ENCODE peak calls at places on chromosomes 1 and 21, in six cellular contexts. Q, A, F, J, E and H are unnamed samples.

GRCh38 chr1:46544561-46545240 is 6.7 kb downstream of the KNCN start:
- DNase-seq in Q (no peak), E (no peak), A (no peak), F (no peak), J (peak; percentile 78), H (no peak)

GRCh38 chr1:6111571-6111970 is 65.9 kb downstream of the KCNAB2 start:
- DNase-seq in E (no peak), A (no peak), Q (no peak), J (no peak), F (no peak), H (peak; percentile 94)

GRCh38 chr1:172946814-172947507 is 103.8 kb downstream of the TNFSF18 start:
- DNase-seq in E (no peak), J (no peak), Q (no peak), A (no peak), F (peak; percentile 31), H (no peak)

GRCh38 chr1:154350383-154350782 is 25.1 kb downstream of the ATP8B2 start:
- DNase-seq in E (no peak), F (no peak), J (no peak), A (no peak), Q (no peak), H (no peak)

GRCh38 chr1:194043984-194044755 is 857.8 kb upstream of the B3GALT2 start:
- DNase-seq in F (no peak), J (no peak), A (no peak), Q (no peak), E (no peak), H (no peak)

GRCh38 chr1:35386290-35386689 is 117.8 kb downstream of the ZMYM4 start:
- DNase-seq in F (no peak), Q (no peak), E (no peak), A (no peak), J (no peak), H (no peak)

GRCh38 chr1:31702836-31703404 is 897 bp downstream of the COL16A1 start:
- DNase-seq in J (no peak), A (no peak), F (no peak), E (no peak), Q (no peak), H (peak; percentile 49)

GRCh38 chr1:48066951-48067350 is 69.8 kb upstream of the TRABD2B start:
- DNase-seq in J (no peak), E (no peak), A (no peak), Q (no peak), F (no peak), H (no peak)

GRCh38 chr21:31922881-31923280 is 50.1 kb downstream of the HUNK start:
- DNase-seq in F (peak; percentile 9), E (no peak), J (no peak), A (no peak), Q (no peak), H (no peak)

GRCh38 chr1:241622708-241623107 is 17.5 kb downstream of the CHML start:
- DNase-seq in Q (no peak), F (no peak), J (no peak), E (no peak), A (no peak), H (no peak)

GRCh38 chr21:14995695-14996490 is 68.9 kb downstream of the NRIP1 start:
- DNase-seq in A (no peak), F (peak; percentile 14), J (no peak), E (no peak), Q (no peak), H (no peak)

GRCh38 chr1:60965280-60965854 is 117.0 kb upstream of the NFIA start:
- DNase-seq in E (no peak), F (no peak), Q (no peak), A (no peak), J (no peak), H (no peak)

GRCh38 chr1:59672851-59673574 is 141.7 kb upstream of the HOOK1 start:
- DNase-seq in Q (peak; percentile 63), A (no peak), E (no peak), F (peak; percentile 44), J (no peak), H (no peak)

GRCh38 chr1:25502957-25503356 is 40.4 kb upstream of the LDLRAP1 start:
- DNase-seq in A (peak; percentile 38), F (no peak), E (no peak), J (no peak), Q (no peak), H (no peak)

GRCh38 chr1:8133657-8134430 is 107.7 kb upstream of the ERRFI1 start:
- DNase-seq in E (no peak), A (no peak), Q (peak; percentile 53), F (no peak), J (no peak), H (no peak)

GRCh38 chr21:38506606-38507331 is 8.5 kb upstream of the ERG start:
- DNase-seq in A (no peak), J (no peak), F (no peak), E (no peak), Q (no peak), H (no peak)

GRCh38 chr1:39036678-39037077 is 10.5 kb downstream of the NDUFS5 start:
- DNase-seq in E (no peak), J (no peak), A (no peak), F (no peak), Q (no peak), H (no peak)

DNA sequence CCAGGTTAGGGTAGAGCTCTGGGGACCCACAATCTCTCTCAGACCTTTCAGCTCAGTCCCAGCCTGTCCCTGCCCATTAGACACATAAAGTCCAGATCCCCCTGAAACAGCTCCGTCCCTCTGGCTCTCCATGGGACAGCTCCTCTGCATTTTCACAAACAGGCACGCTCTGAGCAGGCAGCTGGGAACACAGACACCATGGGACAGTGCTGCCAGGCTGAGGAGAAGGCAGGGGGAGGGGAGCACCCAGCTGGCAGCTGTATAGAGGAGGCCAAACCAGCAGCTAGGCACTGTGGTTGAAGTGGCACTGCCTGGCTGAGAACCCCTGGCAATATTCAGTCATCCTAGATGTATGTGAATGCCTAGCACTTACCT is 2.0 kb downstream of the TMEM63A start:
- DNase-seq in F (no peak), A (no peak), J (no peak), Q (no peak), E (no peak), H (peak; percentile 55)
- TF ChIP-seq MAX in F (no peak), A (no peak), J (no peak), Q (no peak), E (no peak), H (no peak)

DNA sequence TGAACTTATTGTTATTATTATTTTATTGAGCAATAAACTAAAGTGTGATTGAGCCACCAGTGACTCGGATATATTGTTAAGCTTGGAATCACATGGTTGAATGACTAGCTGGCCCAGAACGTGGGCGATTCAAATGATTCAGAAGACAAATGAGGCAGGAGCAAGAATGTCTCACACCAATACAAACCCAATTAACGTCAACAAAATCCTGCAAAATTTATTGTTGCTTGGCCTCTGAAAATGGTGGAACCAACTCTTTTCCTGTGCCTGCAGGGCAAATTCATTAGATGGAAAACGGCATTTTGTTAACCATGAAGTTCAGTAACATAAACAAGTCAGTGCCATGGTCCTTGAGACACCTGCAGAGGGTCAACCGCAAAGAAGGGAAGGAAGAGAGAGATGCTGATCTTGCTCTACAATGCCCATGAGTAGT is 482.0 kb downstream of the SETD4 start:
- DNase-seq in Q (no peak), F (no peak), E (no peak), J (no peak), A (no peak), H (no peak)
- TF ChIP-seq CHD2 in Q (no peak), F (no peak), E (no peak), J (no peak), A (no peak), H (no peak)

GRCh38 chr1:53979712-53980450 is 33.7 kb downstream of the LRRC42 start:
- DNase-seq in Q (no peak), J (peak; percentile 12), F (no peak), E (no peak), A (no peak), H (no peak)

GRCh38 chr1:53984701-53985100 is 33.3 kb downstream of the LDLRAD1 start:
- DNase-seq in A (no peak), E (no peak), J (no peak), Q (no peak), F (no peak), H (no peak)

GRCh38 chr1:53981220-53981619 is 35.1 kb downstream of the LRRC42 start:
- DNase-seq in Q (peak; percentile 82), A (no peak), J (peak; percentile 3), F (no peak), E (no peak), H (no peak)

GRCh38 chr1:53982762-53983101 is 35.3 kb downstream of the LDLRAD1 start:
- DNase-seq in A (no peak), Q (no peak), F (no peak), J (no peak), E (no peak), H (no peak)

DNA sequence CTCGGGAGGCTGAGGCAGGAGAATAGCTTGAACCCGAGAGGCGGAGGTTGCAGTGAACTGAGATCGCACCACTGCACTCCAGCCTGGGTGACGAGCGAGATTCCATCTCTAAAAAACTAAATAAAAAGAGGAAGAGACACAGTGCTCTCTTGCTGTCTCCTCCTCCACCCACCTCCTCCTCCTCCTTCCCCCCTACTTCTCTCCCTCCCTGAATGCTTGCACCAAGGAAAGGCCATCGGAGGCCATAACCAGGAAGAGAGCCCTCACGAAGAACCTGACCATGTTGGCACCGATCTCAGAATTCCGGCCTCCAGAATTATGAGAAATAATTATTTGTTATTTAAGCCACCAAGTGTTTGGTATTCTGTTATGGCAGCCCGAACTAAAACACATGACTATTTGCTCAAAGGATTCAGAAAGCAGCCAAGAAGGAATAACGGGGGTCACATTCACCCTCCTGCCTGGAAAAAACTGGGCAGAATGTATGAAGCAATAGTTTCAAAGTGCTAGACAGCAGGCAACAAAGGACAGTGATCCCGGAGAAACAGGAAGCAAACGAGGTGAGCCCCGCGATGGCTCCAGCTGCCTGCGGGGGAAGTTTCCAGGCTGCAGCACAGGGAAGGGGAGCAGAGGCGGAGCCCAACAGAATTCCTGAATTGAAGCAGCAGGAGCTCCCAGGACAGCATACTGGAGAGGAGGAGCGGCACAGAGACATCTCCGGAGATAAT is 35.8 kb downstream of the LDLRAD1 start:
- DNase-seq in J (no peak), A (peak; percentile 76), Q (peak; percentile 79), F (no peak), E (no peak), H (peak; percentile 33)
- TF ChIP-seq EP300 in J (no peak), A (no peak), Q (peak; percentile 14), F (no peak), E (no peak), H (no peak)

GRCh38 chr1:56535362-56535761 is 44.0 kb downstream of the PLPP3 start:
- DNase-seq in E (no peak), J (no peak), A (no peak), Q (no peak), F (no peak), H (no peak)

GRCh38 chr1:56537660-56538059 is 41.7 kb downstream of the PLPP3 start:
- DNase-seq in E (no peak), Q (no peak), F (no peak), J (no peak), A (no peak), H (no peak)

GRCh38 chr1:56534252-56534651 is 45.1 kb downstream of the PLPP3 start:
- DNase-seq in E (no peak), J (no peak), Q (no peak), A (no peak), F (no peak), H (no peak)

GRCh38 chr1:56533621-56534020 is 45.7 kb downstream of the PLPP3 start:
- DNase-seq in A (no peak), F (no peak), Q (no peak), J (no peak), E (no peak), H (no peak)

DNA sequence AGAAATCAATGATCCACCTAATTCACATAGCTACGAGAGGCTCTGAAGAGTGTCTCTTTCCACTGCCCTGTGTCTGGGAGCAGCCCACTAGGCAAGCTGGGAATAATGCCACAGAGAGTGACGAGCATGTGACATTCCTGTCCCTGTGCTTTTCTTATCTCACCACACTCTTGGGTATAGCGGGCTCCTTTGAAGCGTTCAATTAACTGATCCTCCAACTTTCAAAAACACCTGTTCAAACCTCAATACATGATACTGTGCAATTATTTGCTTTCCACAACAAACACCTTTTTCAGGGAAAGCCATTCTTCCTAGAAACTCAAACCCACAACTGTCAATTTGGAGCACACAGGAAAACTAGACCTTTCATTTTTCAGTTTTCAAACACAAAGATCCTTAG is 43.4 kb downstream of the PLPP3 start:
- DNase-seq in J (no peak), Q (peak; percentile 71), A (no peak), F (no peak), E (no peak), H (no peak)
- TF ChIP-seq MAX in J (no peak), Q (peak; percentile 24), A (no peak), F (no peak), E (no peak), H (no peak)